ENCODE peak calls at places on chromosomes 13 and 19, in six cellular contexts. U, Z, T, Q, J and F are unnamed samples. For H3K9me3, the result is how much of the 10 kb centered on the place peaks cover.

GRCh38 chr19:39407644-39408391 is 1.2 kb downstream of the ZFP36 start:
- DNase-seq in U (peak), Z (peak), T (peak), Q (no peak), J (no peak), F (peak)

GRCh38 chr19:22052644-22053013 is 345 bp downstream of the ZNF257 start:
- DNase-seq in U (no peak), Z (no peak), T (no peak), Q (no peak), J (peak), F (no peak)

GRCh38 chr13:33262997-33263396 is 22.6 kb downstream of the STARD13 start:
- DNase-seq in U (no peak), Z (no peak), T (no peak), Q (no peak), J (no peak), F (no peak)

GRCh38 chr13:27770809-27771208 is 21.5 kb upstream of the GSX1 start:
- DNase-seq in U (peak), Z (no peak), T (peak), Q (peak), J (peak), F (peak)

GRCh38 chr19:925912-926594 is at the start of gene ARID3A:
- DNase-seq in U (peak), Z (no peak), T (peak), Q (peak), J (peak), F (peak)

GRCh38 chr13:61084983-61085382 is 330.7 kb downstream of the PCDH20 start:
- DNase-seq in U (no peak), Z (no peak), T (peak), Q (no peak), J (no peak), F (no peak)

GRCh38 chr13:100875392-100876043 is 200.9 kb upstream of the TMTC4 start:
- DNase-seq in U (no peak), Z (no peak), T (peak), Q (no peak), J (no peak), F (no peak)

GRCh38 chr13:96499646-96500045 is 409.7 kb downstream of the HS6ST3 start:
- DNase-seq in U (no peak), Z (no peak), T (no peak), Q (no peak), J (no peak), F (no peak)

DNA sequence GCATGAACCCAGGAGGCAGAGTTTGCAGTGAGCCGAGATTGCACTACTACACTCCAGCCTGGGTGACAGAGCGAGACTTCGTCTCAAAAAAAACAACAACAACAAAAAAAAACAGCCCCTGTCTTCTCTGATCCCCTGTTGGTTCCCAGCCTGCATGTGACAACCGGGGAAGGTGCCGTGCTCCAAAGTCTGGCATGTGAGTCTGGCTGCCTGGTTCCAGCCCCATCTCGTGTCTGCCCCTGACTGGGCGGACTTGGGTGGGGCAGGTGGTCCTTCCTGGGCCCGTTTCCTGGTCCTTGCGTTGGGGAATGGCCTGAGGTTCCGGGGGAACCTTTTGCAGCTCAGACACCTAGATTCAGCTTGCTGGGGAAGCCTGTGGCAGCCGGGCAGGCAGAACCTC is 50.5 kb downstream of the DNM2 start:
- DNase-seq in U (no peak), Z (no peak), T (no peak), Q (no peak), J (no peak), F (no peak)
- H3K27ac ChIP-seq in U (no peak), Z (no peak), T (no peak), Q (peak), J (no peak), F (peak)

DNA sequence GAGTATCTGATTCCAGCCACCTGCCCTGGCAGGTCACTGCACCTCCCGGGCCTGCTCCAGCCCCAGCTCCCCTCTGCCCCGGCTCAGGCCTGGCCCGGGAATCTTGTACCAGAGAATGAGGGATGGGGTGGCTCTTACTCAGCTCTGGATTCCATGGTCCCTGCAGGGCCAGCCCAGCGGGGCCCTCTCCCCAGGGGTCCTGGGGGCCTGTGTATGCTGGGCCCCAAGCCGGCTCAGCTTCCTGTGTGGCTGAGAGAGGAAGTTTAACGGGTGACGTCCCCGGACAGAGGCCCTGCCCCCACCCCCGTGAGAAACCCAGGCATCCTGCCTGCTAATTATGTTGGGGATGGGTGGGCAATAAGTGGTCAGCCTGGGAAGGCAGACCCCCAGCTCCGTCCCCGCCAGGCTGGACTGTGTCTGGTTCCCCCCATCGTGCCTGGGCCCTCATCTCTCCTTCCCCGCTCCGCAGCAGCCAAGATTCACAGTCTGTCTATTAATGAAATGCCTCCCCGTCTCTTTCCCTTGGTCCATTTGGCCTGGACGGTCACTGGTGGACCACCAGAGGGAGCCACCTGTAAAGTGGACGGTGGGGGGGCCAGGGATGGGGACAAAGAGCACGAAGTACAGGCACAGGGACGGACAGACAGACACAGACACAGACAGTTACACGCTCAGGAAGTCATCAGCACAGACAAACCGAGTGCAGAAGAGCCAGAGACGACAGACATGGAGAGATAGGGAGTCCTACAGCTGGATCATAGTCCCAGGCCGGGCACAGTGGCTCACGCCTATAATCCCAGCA is at the start of gene DENND1C:
- DNase-seq in U (peak), Z (no peak), T (no peak), Q (no peak), J (peak), F (peak)
- TF ChIP-seq CTCF in U (peak), Z (no peak), T (peak), Q (peak), J (peak), F (peak)

DNA sequence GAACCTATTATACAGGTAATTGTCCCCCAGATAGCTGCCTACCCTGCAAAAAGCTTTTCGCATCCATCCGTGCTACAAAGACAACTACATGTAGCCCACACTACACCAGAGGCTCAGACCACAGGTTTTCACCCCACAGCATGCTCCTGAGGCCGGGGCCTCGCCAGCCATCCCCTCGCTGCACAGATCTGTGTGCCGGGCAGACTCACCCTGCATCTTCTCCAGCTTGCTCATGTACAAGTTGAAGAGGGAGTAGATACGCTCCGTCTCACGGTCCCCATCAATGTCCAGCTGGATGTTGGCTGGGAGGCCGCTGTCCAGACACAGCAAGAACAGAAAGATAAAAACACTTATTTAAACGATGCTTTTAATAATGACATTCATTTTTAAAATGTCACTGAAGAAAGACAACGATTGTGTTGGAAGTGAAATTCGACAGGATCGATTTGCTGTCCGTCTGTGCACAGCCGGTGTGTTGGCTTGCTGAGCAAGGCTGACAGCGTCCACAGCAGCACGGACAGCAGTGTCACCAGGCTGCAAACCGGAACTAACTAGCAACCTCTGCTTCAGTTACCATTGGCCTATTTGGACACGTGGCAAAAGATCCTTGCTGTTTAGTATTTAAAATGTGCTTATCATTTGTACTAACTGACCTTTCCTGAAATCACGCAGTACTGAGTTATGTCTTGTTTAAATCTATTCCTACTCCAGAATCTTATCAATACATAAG is 18.6 kb upstream of the C13orf46 start:
- DNase-seq in U (no peak), Z (no peak), T (no peak), Q (no peak), J (no peak), F (no peak)
- H3K9me3 ChIP-seq in U (under half), Z (under half), T (under half), Q (under half), J (under half), F (under half)

DNA sequence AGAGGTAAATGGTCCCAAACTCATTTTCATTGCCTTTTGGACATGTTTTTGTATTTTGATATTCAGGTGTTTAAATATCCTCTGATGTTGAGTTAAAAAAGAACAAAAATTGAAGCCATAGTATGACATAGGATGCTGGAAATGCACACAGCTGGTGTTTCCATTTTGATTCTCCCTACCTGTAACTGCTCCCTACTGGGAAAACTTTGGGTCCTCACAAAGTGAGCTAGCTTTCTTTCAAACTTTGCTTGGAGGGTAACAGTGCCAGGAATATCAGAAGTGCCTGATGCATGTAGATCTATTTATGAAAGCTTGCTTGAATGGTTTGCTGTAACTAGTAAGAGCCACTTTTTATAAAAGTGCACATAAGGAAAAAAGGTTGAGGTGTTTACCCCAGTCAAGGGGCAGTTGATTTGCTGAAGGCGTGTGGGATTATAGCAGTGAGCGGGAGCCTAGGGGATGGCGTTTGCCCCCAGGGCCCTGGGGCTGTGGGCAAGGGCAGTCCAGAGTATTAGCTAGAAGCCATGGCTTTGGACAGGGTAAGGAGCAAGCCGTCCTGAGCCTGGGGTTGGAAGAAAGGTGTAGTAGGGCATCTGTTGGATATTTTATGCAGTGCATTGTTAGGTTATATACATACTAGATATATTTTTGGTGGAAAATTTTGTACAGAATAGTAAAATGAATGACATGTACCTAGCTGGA is 4.3 kb downstream of the RPS9 start:
- DNase-seq in U (no peak), Z (no peak), T (no peak), Q (no peak), J (no peak), F (no peak)
- H3K27ac ChIP-seq in U (no peak), Z (no peak), T (no peak), Q (no peak), J (no peak), F (peak)

GRCh38 chr13:49517461-49517860 is 21.7 kb downstream of the PHF11 start:
- DNase-seq in U (peak), Z (no peak), T (peak), Q (no peak), J (no peak), F (no peak)
- TF ChIP-seq CTCF in U (peak), Z (no peak), T (peak), Q (peak), J (peak), F (no peak)

GRCh38 chr19:44032001-44032610 is 6.9 kb downstream of the ZNF222 start:
- DNase-seq in U (no peak), Z (no peak), T (peak), Q (no peak), J (no peak), F (no peak)
- H3K9me3 ChIP-seq in U (under half), Z (under half), T (under half), Q (half or more), J (under half), F (half or more)

GRCh38 chr19:10346509-10346908 is 7.1 kb upstream of the ICAM3 start:
- DNase-seq in U (no peak), Z (no peak), T (peak), Q (no peak), J (no peak), F (no peak)
- H3K27ac ChIP-seq in U (no peak), Z (no peak), T (no peak), Q (no peak), J (no peak), F (no peak)

GRCh38 chr13:99580500-99581268 is 79.4 kb downstream of the TM9SF2 start:
- DNase-seq in U (no peak), Z (no peak), T (no peak), Q (no peak), J (no peak), F (no peak)

GRCh38 chr13:99575376-99575775 is 74.1 kb downstream of the TM9SF2 start:
- DNase-seq in U (no peak), Z (no peak), T (no peak), Q (no peak), J (no peak), F (no peak)

GRCh38 chr13:99572921-99573320 is 71.6 kb downstream of the TM9SF2 start:
- DNase-seq in U (no peak), Z (no peak), T (no peak), Q (no peak), J (no peak), F (no peak)

GRCh38 chr13:99582511-99582910 is 81.2 kb downstream of the TM9SF2 start:
- DNase-seq in U (no peak), Z (no peak), T (no peak), Q (no peak), J (no peak), F (no peak)

GRCh38 chr13:99577934-99578917 is 77.0 kb downstream of the TM9SF2 start:
- DNase-seq in U (no peak), Z (no peak), T (peak), Q (no peak), J (no peak), F (no peak)
- TF ChIP-seq CTCF in U (peak), Z (no peak), T (peak), Q (no peak), J (peak), F (no peak)

GRCh38 chr13:94706101-94706853 is 6.1 kb downstream of the SOX21 start:
- DNase-seq in U (peak), Z (no peak), T (no peak), Q (no peak), J (no peak), F (no peak)
- H3K9me3 ChIP-seq in U (under half), Z (under half), T (under half), Q (under half), J (under half), F (under half)

GRCh38 chr13:30421093-30422055 is 919 bp upstream of the UBE2L5 start:
- DNase-seq in U (peak), Z (peak), T (peak), Q (peak), J (peak), F (peak)

GRCh38 chr13:30418886-30419459 is 3.3 kb upstream of the UBE2L5 start:
- DNase-seq in U (no peak), Z (peak), T (no peak), Q (no peak), J (no peak), F (no peak)

GRCh38 chr13:30418075-30418715 is 4.1 kb upstream of the UBE2L5 start:
- DNase-seq in U (no peak), Z (no peak), T (no peak), Q (no peak), J (no peak), F (no peak)

GRCh38 chr13:30423891-30424290 is 1.6 kb downstream of the UBE2L5 start:
- DNase-seq in U (no peak), Z (no peak), T (no peak), Q (no peak), J (no peak), F (no peak)

DNA sequence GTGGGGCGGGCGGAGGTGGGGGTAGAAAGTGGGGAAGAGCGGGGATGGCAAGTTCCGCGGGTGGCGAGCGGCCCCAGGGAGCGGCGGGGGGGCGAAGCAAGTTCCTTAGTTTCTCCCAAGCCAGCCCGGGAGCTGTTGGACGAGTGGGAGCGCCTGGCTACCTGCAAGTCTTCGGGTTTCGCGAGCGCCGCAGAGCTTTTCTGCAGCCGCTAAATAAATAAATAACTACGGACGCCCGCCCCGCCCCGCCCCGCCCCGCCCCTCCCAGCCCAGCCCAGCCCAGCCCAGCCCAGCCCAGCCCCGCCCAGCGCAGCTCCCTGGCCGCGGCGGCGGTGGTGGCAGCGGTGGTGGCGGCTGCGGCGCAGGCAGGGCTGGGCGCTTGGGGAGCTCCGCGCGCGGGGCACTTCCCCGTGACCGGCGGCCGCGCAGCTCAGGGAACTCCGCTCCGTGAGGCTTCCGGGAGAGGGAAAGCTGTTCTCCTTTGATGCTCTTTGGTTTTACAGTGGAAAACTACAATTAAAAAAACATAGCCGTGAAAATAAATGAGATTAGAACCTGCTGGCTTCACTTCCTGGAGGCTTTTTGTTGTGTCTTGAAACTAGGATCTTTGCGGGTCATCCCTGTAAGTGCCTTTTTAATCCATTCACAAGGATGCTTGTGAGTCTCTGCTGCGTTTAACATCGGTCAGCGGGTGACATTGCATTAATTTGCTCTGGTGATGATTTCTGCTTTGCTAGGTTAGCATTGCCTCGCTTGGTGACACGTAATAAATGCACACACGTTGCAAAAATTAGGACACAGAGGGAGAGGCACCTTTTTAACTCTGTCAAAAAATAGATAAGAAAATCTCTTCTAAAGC is at the start of gene UBE2L5:
- DNase-seq in U (peak), Z (peak), T (peak), Q (peak), J (peak), F (peak)
- H3K27ac ChIP-seq in U (peak), Z (peak), T (peak), Q (peak), J (peak), F (peak)